ENCODE peak calls at places on chromosome 6, in four cellular contexts. F, C, L and Y are unnamed samples.

GRCh38 chr6:142726616-142727015 is 218.4 kb downstream of the HIVEP2 start:
- DNase-seq in F (no peak), L (no peak), C (no peak), Y (no peak)

GRCh38 chr6:131949909-131950766 is 1.0 kb downstream of the CCN2 start:
- DNase-seq in F (peak), L (peak), C (peak), Y (peak)

GRCh38 chr6:108164815-108165706 is 761 bp upstream of the NR2E1 start:
- DNase-seq in C (no peak), L (no peak), F (no peak), Y (no peak)

GRCh38 chr6:131949615-131949908 is 1.6 kb downstream of the CCN2 start:
- DNase-seq in C (peak), L (no peak), F (no peak), Y (no peak)

GRCh38 chr6:37877373-37878149 is 58.0 kb downstream of the ZFAND3 start:
- DNase-seq in F (no peak), C (no peak), L (no peak), Y (no peak)

GRCh38 chr6:55875420-55875819 is at the start of gene BMP5:
- DNase-seq in F (no peak), L (no peak), C (no peak), Y (no peak)

GRCh38 chr6:43376551-43376981 is 7.1 kb upstream of the ZNF318 start:
- DNase-seq in C (peak), L (no peak), F (no peak), Y (no peak)

GRCh38 chr6:100099189-100100074 is 105.4 kb upstream of the MCHR2 start:
- DNase-seq in F (no peak), C (peak), L (peak), Y (no peak)

GRCh38 chr6:20909621-20910020 is 375.4 kb downstream of the CDKAL1 start:
- DNase-seq in F (no peak), L (no peak), C (no peak), Y (no peak)

GRCh38 chr6:128491041-128491642 is 29.3 kb downstream of the PTPRK start:
- DNase-seq in C (peak), F (no peak), L (no peak), Y (no peak)

GRCh38 chr6:158654498-158654897 is 4.6 kb downstream of the SYTL3 start:
- DNase-seq in F (peak), L (peak), C (peak), Y (no peak)

GRCh38 chr6:29439006-29439405 is at the start of gene OR10C1:
- DNase-seq in C (no peak), F (no peak), L (no peak), Y (no peak)

GRCh38 chr6:155530219-155530834 is 74.7 kb upstream of the NOX3 start:
- DNase-seq in F (no peak), C (peak), L (peak), Y (no peak)

GRCh38 chr6:157294654-157295053 is 28.7 kb downstream of the TMEM242 start:
- DNase-seq in F (no peak), C (no peak), L (no peak), Y (no peak)

GRCh38 chr6:20056350-20056992 is 155.8 kb downstream of the MBOAT1 start:
- DNase-seq in L (peak), C (peak), F (no peak), Y (peak)

GRCh38 chr6:18507561-18507960 is 120.4 kb downstream of the RNF144B start:
- DNase-seq in L (no peak), F (no peak), C (no peak), Y (no peak)

GRCh38 chr6:134029495-134030455 is 22.6 kb downstream of the SLC2A12 start:
- DNase-seq in F (no peak), C (peak), L (peak), Y (no peak)

GRCh38 chr6:41571066-41571780 is 25.0 kb downstream of the FOXP4 start:
- DNase-seq in C (no peak), L (no peak), F (no peak), Y (no peak)

GRCh38 chr6:44041461-44042260 is 85.6 kb downstream of the MRPL14 start:
- DNase-seq in L (peak), F (no peak), C (peak), Y (peak)

GRCh38 chr6:108608453-108609275 is 47.9 kb downstream of the FOXO3 start:
- DNase-seq in C (peak), F (no peak), L (no peak), Y (no peak)

GRCh38 chr6:157673596-157673995 is 149.4 kb upstream of the SNX9 start:
- DNase-seq in L (no peak), C (no peak), F (no peak), Y (no peak)

GRCh38 chr6:129766959-129767728 is 57.2 kb upstream of the ARHGAP18 start:
- DNase-seq in L (peak), C (peak), F (no peak), Y (no peak)

GRCh38 chr6:3431994-3432393 is 24.9 kb downstream of the SLC22A23 start:
- DNase-seq in C (no peak), F (no peak), L (no peak), Y (no peak)